ENCODE peak calls at places on chromosomes 13 and 19, in four cellular contexts. R, B, V and U are unnamed samples.
A peak's percentile ranks its signal among the peaks of the same experiment; 100 is the strongest.

GRCh38 chr13:20119960-20120359 is 40.9 kb downstream of the GJA3 start:
- DNase-seq in R (no peak), B (no peak), V (no peak), U (no peak)

GRCh38 chr19:39083983-39084731 is at the start of gene ACP7:
- DNase-seq in R (no peak), B (no peak), V (no peak), U (no peak)

GRCh38 chr13:106917673-106918652 is 350.0 kb upstream of the ARGLU1 start:
- DNase-seq in B (peak; percentile 61), R (peak; percentile 70), V (peak; percentile 50), U (peak; percentile 92)

GRCh38 chr13:76825415-76825814 is 60.8 kb downstream of the KCTD12 start:
- DNase-seq in R (peak; percentile 79), V (no peak), B (no peak), U (no peak)

GRCh38 chr13:110397445-110397844 is 90.4 kb downstream of the COL4A2 start:
- DNase-seq in V (no peak), R (peak; percentile 79), B (peak; percentile 25), U (no peak)

GRCh38 chr13:66656050-66656449 is 574.1 kb downstream of the PCDH9 start:
- DNase-seq in R (no peak), B (no peak), V (no peak), U (no peak)

GRCh38 chr13:112587359-112587766 is 590 bp downstream of the TUBGCP3 start:
- DNase-seq in B (peak; percentile 89), R (peak; percentile 92), V (peak; percentile 97), U (peak; percentile 85)

GRCh38 chr13:99894105-99894504 is 77.5 kb downstream of the ZIC5 start:
- DNase-seq in V (no peak), B (no peak), R (no peak), U (no peak)

GRCh38 chr19:41128692-41129091 is 14.5 kb downstream of the CYP2F1 start:
- DNase-seq in B (no peak), R (no peak), V (no peak), U (no peak)

GRCh38 chr19:10713317-10713716 is 4.6 kb upstream of the DNM2 start:
- DNase-seq in R (no peak), V (no peak), B (no peak), U (no peak)

GRCh38 chr19:7924241-7924640 is 1.7 kb downstream of the CTXN1 start:
- DNase-seq in V (no peak), B (no peak), R (no peak), U (no peak)

GRCh38 chr19:4067396-4068057 is 828 bp upstream of the ZBTB7A start:
- DNase-seq in V (no peak), B (no peak), R (no peak), U (peak; percentile 50)

GRCh38 chr13:33445024-33445423 is 159.5 kb upstream of the STARD13 start:
- DNase-seq in B (no peak), R (no peak), V (no peak), U (no peak)

GRCh38 chr13:59088716-59089115 is 1075.0 kb downstream of the DIAPH3 start:
- DNase-seq in B (peak; percentile 6), V (no peak), R (no peak), U (peak; percentile 53)

GRCh38 chr19:40150170-40150569 is 41.1 kb upstream of the MAP3K10 start:
- DNase-seq in B (no peak), R (no peak), V (no peak), U (no peak)

GRCh38 chr19:2609389-2610116 is 92.9 kb downstream of the GNG7 start:
- DNase-seq in R (peak; percentile 67), V (no peak), B (no peak), U (no peak)

GRCh38 chr13:76992548-76993001 is 694 bp downstream of the CLN5 start:
- DNase-seq in V (no peak), B (peak; percentile 11), R (peak; percentile 56), U (peak; percentile 39)

GRCh38 chr13:49895826-49896225 is 40.3 kb downstream of the SPRYD7 start:
- DNase-seq in R (no peak), B (no peak), V (no peak), U (no peak)